ENCODE peak calls at places on chromosomes 11 and 22, in four cellular contexts. L is stomach, V is bronchial epithelial cell, Q is gastrocnemius medialis. B is an unnamed sample. For H3K27me3, the result is how much of the 10 kb centered on the place peaks cover.

GRCh38 chr11:26847459-26847858 is 125.6 kb upstream of the SLC5A12 start:
- DNase-seq in V (no peak), L (no peak), Q (peak), B (peak)

GRCh38 chr11:10990160-10990559 is 132.3 kb upstream of the ZBED5 start:
- DNase-seq in L (no peak), V (peak), Q (no peak), B (no peak)

GRCh38 chr22:30575011-30575671 is 676 bp upstream of the GAL3ST1 start:
- DNase-seq in Q (no peak), L (peak), V (no peak), B (peak)

GRCh38 chr11:125166347-125166841 is 1.8 kb downstream of the PKNOX2 start:
- DNase-seq in V (no peak), Q (peak), L (no peak), B (peak)

GRCh38 chr11:119501777-119502405 is 78.9 kb upstream of the THY1 start:
- DNase-seq in Q (no peak), V (no peak), L (no peak), B (no peak)

GRCh38 chr11:3665336-3666022 is 5.7 kb downstream of the CHRNA10 start:
- DNase-seq in V (no peak), L (no peak), Q (no peak), B (no peak)

GRCh38 chr11:13594045-13594444 is 74.4 kb upstream of the FAR1 start:
- DNase-seq in V (no peak), Q (no peak), L (no peak), B (no peak)

GRCh38 chr11:119691701-119692546 is 37.1 kb downstream of the NECTIN1 start:
- DNase-seq in V (peak), Q (no peak), L (no peak), B (no peak)

GRCh38 chr11:12962306-12962705 is 46.8 kb upstream of the RASSF10 start:
- DNase-seq in L (no peak), Q (no peak), V (no peak), B (no peak)

GRCh38 chr22:46862418-46863324 is 100.2 kb downstream of the TBC1D22A start:
- DNase-seq in L (no peak), Q (no peak), V (no peak), B (no peak)

GRCh38 chr22:49964136-49964492 is 3.5 kb downstream of the PIM3 start:
- DNase-seq in V (no peak), L (peak), Q (peak), B (peak)

GRCh38 chr11:68904458-68904847 is 762 bp downstream of the IGHMBP2 start:
- DNase-seq in Q (no peak), V (no peak), L (no peak), B (no peak)

GRCh38 chr11:94771390-94771789 is 3.2 kb downstream of the AMOTL1 start:
- DNase-seq in V (no peak), L (no peak), Q (peak), B (no peak)

GRCh38 chr22:50175921-50176849 is 5.7 kb downstream of the PANX2 start:
- DNase-seq in V (no peak), L (no peak), Q (no peak), B (no peak)

GRCh38 chr11:82775736-82776346 is 42.2 kb upstream of the FAM181B start:
- DNase-seq in L (no peak), V (peak), Q (no peak), B (no peak)

GRCh38 chr22:50542416-50542927 is 3.2 kb upstream of the KLHDC7B start:
- DNase-seq in Q (no peak), L (no peak), V (peak), B (no peak)

DNA sequence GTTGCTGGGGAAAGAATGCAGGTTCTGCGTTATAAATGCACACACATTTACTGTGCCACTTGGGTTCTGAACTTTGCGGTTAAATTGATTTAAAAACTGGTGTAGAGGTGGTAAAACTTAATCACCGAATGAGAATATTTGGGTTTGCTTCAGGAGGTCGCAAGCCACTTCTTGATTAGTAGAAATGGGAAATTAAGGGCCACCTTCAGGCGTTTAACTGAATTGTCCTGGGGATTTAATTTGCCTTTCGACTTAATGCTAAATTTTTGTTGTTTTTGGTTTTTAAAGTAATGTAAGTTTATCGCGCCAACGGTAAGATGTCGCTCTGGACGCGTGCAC is 460 bp upstream of the NCR3LG1 start:
- DNase-seq in V (no peak), Q (no peak), L (no peak), B (no peak)
- TF ChIP-seq CTCF in V (no peak), Q (no peak), L (no peak), B (no peak)

GRCh38 chr11:63490551-63491239 is at the start of gene PLAAT5:
- DNase-seq in V (no peak), Q (no peak), L (no peak), B (no peak)
- H3K4me3 ChIP-seq in V (peak), Q (peak), L (peak), B (peak)

GRCh38 chr11:104385884-104386283 is 221.9 kb upstream of the PDGFD start:
- DNase-seq in L (no peak), V (no peak), Q (no peak), B (no peak)

GRCh38 chr11:104394508-104394907 is 230.6 kb upstream of the PDGFD start:
- DNase-seq in Q (no peak), L (no peak), V (no peak), B (no peak)

GRCh38 chr11:104390696-104391095 is 226.7 kb upstream of the PDGFD start:
- DNase-seq in L (no peak), V (no peak), Q (no peak), B (no peak)
- H3K27me3 ChIP-seq in L (under half), V (under half), Q (under half), B (under half)

GRCh38 chr11:18739684-18740083 is 13.7 kb upstream of the IGSF22 start:
- DNase-seq in L (no peak), V (no peak), Q (no peak), B (no peak)
- TF ChIP-seq CTCF in L (no peak), V (no peak), Q (no peak), B (no peak)

DNA sequence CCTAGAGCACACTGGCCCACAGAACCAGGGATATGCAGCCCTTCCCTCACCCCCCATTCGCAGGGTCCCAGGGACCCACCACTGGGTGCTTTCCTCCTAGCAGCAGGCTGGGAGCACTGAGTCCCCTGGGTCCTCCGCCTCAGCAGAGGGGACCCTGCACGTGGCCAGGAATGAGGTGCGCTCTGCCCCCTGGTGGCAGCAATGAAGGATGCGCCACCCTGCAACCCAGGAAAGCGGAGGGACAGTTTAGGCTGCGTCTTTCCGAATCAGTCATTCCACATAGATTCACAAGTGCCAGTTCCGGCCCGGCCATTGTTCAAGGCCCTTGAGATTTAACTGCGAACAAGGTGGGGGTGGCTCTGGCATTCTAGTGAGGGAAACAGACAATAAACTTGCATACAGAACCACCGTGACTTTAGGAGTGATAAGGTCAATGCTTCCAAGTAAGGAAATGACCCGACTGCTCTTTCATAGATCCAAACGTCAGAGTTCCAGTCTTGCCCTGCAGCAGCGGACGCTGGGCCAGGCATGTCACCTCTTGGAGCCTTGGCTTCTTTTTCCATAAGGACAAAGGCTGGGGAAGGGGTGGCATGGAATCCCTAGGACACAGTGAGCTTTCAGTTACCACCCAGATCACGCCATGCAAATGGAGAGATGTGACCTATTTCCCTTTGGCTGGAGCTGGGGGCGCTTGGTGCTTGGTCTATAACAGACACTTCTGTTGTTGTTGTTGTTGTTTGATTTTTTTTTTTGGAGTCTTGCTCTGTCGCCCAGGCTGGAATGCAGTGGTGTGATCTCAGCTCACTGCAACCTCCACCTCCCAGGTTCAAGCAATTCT is 7.7 kb downstream of the RIN1 start:
- DNase-seq in V (peak), Q (peak), L (peak), B (no peak)
- H3K4me3 ChIP-seq in V (no peak), Q (no peak), L (no peak), B (peak)